ENCODE peak calls at places on chromosomes 4 and X, in ten cellular contexts. One of them, this sample, is unnamed.

GRCh38 chr4:1052231-1052671 is 40.8 kb downstream of the FGFRL1 start:
- DNase-seq in Karpas-422: no peak
- DNase-seq in neural crest cell: no peak
- DNase-seq in activated T-cell treated with anti-CD3 and anti-CD28 coated beads, Interleukin-2, amount 50 U/mL, for 48 hours: peak; percentile 13
- DNase-seq in tibial artery: no peak
- DNase-seq in iPS-NIHi11: no peak
- DNase-seq in transverse colon: no peak
- DNase-seq in GM10248: no peak
- DNase-seq in spleen: peak; percentile 63
- DNase-seq in BE2C: no peak
- DNase-seq in this sample: no peak

GRCh38 chr4:169968999-169969398 is 57.2 kb downstream of the MFAP3L start:
- DNase-seq in neural crest cell: no peak
- DNase-seq in tibial artery: no peak
- DNase-seq in transverse colon: no peak
- DNase-seq in activated T-cell treated with anti-CD3 and anti-CD28 coated beads, Interleukin-2, amount 50 U/mL, for 48 hours: no peak
- DNase-seq in GM10248: no peak
- DNase-seq in Karpas-422: no peak
- DNase-seq in spleen: no peak
- DNase-seq in BE2C: no peak
- DNase-seq in iPS-NIHi11: no peak
- DNase-seq in this sample: no peak

GRCh38 chrX:144586756-144587155 is 660.5 kb upstream of the SPANXN1 start:
- DNase-seq in neural crest cell: no peak
- DNase-seq in activated T-cell treated with anti-CD3 and anti-CD28 coated beads, Interleukin-2, amount 50 U/mL, for 48 hours: no peak
- DNase-seq in Karpas-422: no peak
- DNase-seq in GM10248: no peak
- DNase-seq in transverse colon: no peak
- DNase-seq in spleen: peak; percentile 36
- DNase-seq in tibial artery: no peak
- DNase-seq in iPS-NIHi11: no peak
- DNase-seq in BE2C: no peak
- DNase-seq in this sample: no peak

GRCh38 chr4:165204462-165204830 is 2.9 kb upstream of the KLHL2 start:
- DNase-seq in tibial artery: no peak
- DNase-seq in iPS-NIHi11: no peak
- DNase-seq in Karpas-422: no peak
- DNase-seq in transverse colon: no peak
- DNase-seq in spleen: no peak
- DNase-seq in neural crest cell: no peak
- DNase-seq in activated T-cell treated with anti-CD3 and anti-CD28 coated beads, Interleukin-2, amount 50 U/mL, for 48 hours: no peak
- DNase-seq in BE2C: no peak
- DNase-seq in GM10248: peak; percentile 21
- DNase-seq in this sample: no peak

GRCh38 chr4:8266508-8266907 is 3.0 kb upstream of the HTRA3 start:
- DNase-seq in neural crest cell: no peak
- DNase-seq in activated T-cell treated with anti-CD3 and anti-CD28 coated beads, Interleukin-2, amount 50 U/mL, for 48 hours: no peak
- DNase-seq in iPS-NIHi11: no peak
- DNase-seq in Karpas-422: no peak
- DNase-seq in GM10248: no peak
- DNase-seq in spleen: no peak
- DNase-seq in transverse colon: no peak
- DNase-seq in BE2C: no peak
- DNase-seq in tibial artery: no peak
- DNase-seq in this sample: no peak

GRCh38 chrX:135086197-135086854 is 34.0 kb downstream of the ETDB start:
- DNase-seq in spleen: no peak
- DNase-seq in transverse colon: peak; percentile 22
- DNase-seq in neural crest cell: no peak
- DNase-seq in tibial artery: no peak
- DNase-seq in Karpas-422: peak; percentile 88
- DNase-seq in iPS-NIHi11: peak; percentile 49
- DNase-seq in GM10248: peak; percentile 38
- DNase-seq in activated T-cell treated with anti-CD3 and anti-CD28 coated beads, Interleukin-2, amount 50 U/mL, for 48 hours: no peak
- DNase-seq in BE2C: no peak
- DNase-seq in this sample: peak; percentile 65

GRCh38 chr4:14592950-14593349 is 409.3 kb upstream of the CPEB2 start:
- DNase-seq in Karpas-422: no peak
- DNase-seq in spleen: no peak
- DNase-seq in BE2C: no peak
- DNase-seq in GM10248: no peak
- DNase-seq in neural crest cell: no peak
- DNase-seq in tibial artery: no peak
- DNase-seq in iPS-NIHi11: no peak
- DNase-seq in transverse colon: no peak
- DNase-seq in activated T-cell treated with anti-CD3 and anti-CD28 coated beads, Interleukin-2, amount 50 U/mL, for 48 hours: no peak
- DNase-seq in this sample: no peak

GRCh38 chr4:92264163-92264562 is 39.6 kb upstream of the GRID2 start:
- DNase-seq in spleen: no peak
- DNase-seq in BE2C: no peak
- DNase-seq in transverse colon: no peak
- DNase-seq in iPS-NIHi11: no peak
- DNase-seq in GM10248: no peak
- DNase-seq in Karpas-422: no peak
- DNase-seq in tibial artery: no peak
- DNase-seq in activated T-cell treated with anti-CD3 and anti-CD28 coated beads, Interleukin-2, amount 50 U/mL, for 48 hours: no peak
- DNase-seq in neural crest cell: no peak
- DNase-seq in this sample: no peak

GRCh38 chr4:55547918-55548317 is 1.2 kb upstream of the CLOCK start:
- DNase-seq in spleen: no peak
- DNase-seq in GM10248: no peak
- DNase-seq in transverse colon: no peak
- DNase-seq in Karpas-422: no peak
- DNase-seq in iPS-NIHi11: no peak
- DNase-seq in activated T-cell treated with anti-CD3 and anti-CD28 coated beads, Interleukin-2, amount 50 U/mL, for 48 hours: no peak
- DNase-seq in tibial artery: no peak
- DNase-seq in BE2C: no peak
- DNase-seq in neural crest cell: no peak
- DNase-seq in this sample: no peak

GRCh38 chrX:100695991-100696390 is 35.9 kb downstream of the SYTL4 start:
- DNase-seq in Karpas-422: no peak
- DNase-seq in neural crest cell: no peak
- DNase-seq in BE2C: no peak
- DNase-seq in transverse colon: no peak
- DNase-seq in spleen: no peak
- DNase-seq in activated T-cell treated with anti-CD3 and anti-CD28 coated beads, Interleukin-2, amount 50 U/mL, for 48 hours: no peak
- DNase-seq in iPS-NIHi11: no peak
- DNase-seq in tibial artery: no peak
- DNase-seq in GM10248: no peak
- DNase-seq in this sample: no peak

GRCh38 chrX:43644124-43644701 is 11.9 kb upstream of the MAOA start:
- DNase-seq in tibial artery: no peak
- DNase-seq in spleen: no peak
- DNase-seq in iPS-NIHi11: no peak
- DNase-seq in BE2C: no peak
- DNase-seq in transverse colon: no peak
- DNase-seq in GM10248: no peak
- DNase-seq in activated T-cell treated with anti-CD3 and anti-CD28 coated beads, Interleukin-2, amount 50 U/mL, for 48 hours: no peak
- DNase-seq in neural crest cell: no peak
- DNase-seq in Karpas-422: no peak
- DNase-seq in this sample: no peak

GRCh38 chrX:46628406-46629371 is 55.1 kb downstream of the CHST7 start:
- DNase-seq in transverse colon: peak; percentile 16
- DNase-seq in spleen: no peak
- DNase-seq in neural crest cell: no peak
- DNase-seq in iPS-NIHi11: no peak
- DNase-seq in Karpas-422: no peak
- DNase-seq in tibial artery: peak; percentile 80
- DNase-seq in BE2C: no peak
- DNase-seq in GM10248: peak; percentile 46
- DNase-seq in activated T-cell treated with anti-CD3 and anti-CD28 coated beads, Interleukin-2, amount 50 U/mL, for 48 hours: peak; percentile 29
- DNase-seq in this sample: no peak

GRCh38 chrX:80513620-80514019 is 93.4 kb downstream of the TENT5D start:
- DNase-seq in Karpas-422: no peak
- DNase-seq in BE2C: no peak
- DNase-seq in iPS-NIHi11: no peak
- DNase-seq in GM10248: no peak
- DNase-seq in activated T-cell treated with anti-CD3 and anti-CD28 coated beads, Interleukin-2, amount 50 U/mL, for 48 hours: no peak
- DNase-seq in tibial artery: no peak
- DNase-seq in transverse colon: no peak
- DNase-seq in neural crest cell: no peak
- DNase-seq in spleen: no peak
- DNase-seq in this sample: no peak

GRCh38 chr4:172142331-172142738 is 329.1 kb downstream of the GALNTL6 start:
- DNase-seq in activated T-cell treated with anti-CD3 and anti-CD28 coated beads, Interleukin-2, amount 50 U/mL, for 48 hours: no peak
- DNase-seq in GM10248: no peak
- DNase-seq in Karpas-422: no peak
- DNase-seq in neural crest cell: no peak
- DNase-seq in transverse colon: no peak
- DNase-seq in BE2C: no peak
- DNase-seq in spleen: no peak
- DNase-seq in iPS-NIHi11: no peak
- DNase-seq in tibial artery: no peak
- DNase-seq in this sample: no peak

GRCh38 chr4:75484195-75484594 is 30.0 kb downstream of the RCHY1 start:
- DNase-seq in neural crest cell: no peak
- DNase-seq in tibial artery: no peak
- DNase-seq in spleen: no peak
- DNase-seq in iPS-NIHi11: no peak
- DNase-seq in activated T-cell treated with anti-CD3 and anti-CD28 coated beads, Interleukin-2, amount 50 U/mL, for 48 hours: no peak
- DNase-seq in GM10248: no peak
- DNase-seq in Karpas-422: no peak
- DNase-seq in BE2C: no peak
- DNase-seq in transverse colon: no peak
- DNase-seq in this sample: no peak

GRCh38 chr4:91611786-91612185 is 692.0 kb upstream of the GRID2 start:
- DNase-seq in tibial artery: no peak
- DNase-seq in iPS-NIHi11: no peak
- DNase-seq in activated T-cell treated with anti-CD3 and anti-CD28 coated beads, Interleukin-2, amount 50 U/mL, for 48 hours: no peak
- DNase-seq in transverse colon: no peak
- DNase-seq in neural crest cell: no peak
- DNase-seq in Karpas-422: no peak
- DNase-seq in GM10248: no peak
- DNase-seq in BE2C: no peak
- DNase-seq in spleen: no peak
- DNase-seq in this sample: no peak

GRCh38 chr4:138192113-138192512 is 50.0 kb downstream of the SLC7A11 start:
- DNase-seq in activated T-cell treated with anti-CD3 and anti-CD28 coated beads, Interleukin-2, amount 50 U/mL, for 48 hours: no peak
- DNase-seq in BE2C: no peak
- DNase-seq in GM10248: no peak
- DNase-seq in neural crest cell: no peak
- DNase-seq in iPS-NIHi11: no peak
- DNase-seq in tibial artery: no peak
- DNase-seq in transverse colon: no peak
- DNase-seq in Karpas-422: no peak
- DNase-seq in spleen: no peak
- DNase-seq in this sample: no peak

GRCh38 chr4:39302901-39303300 is 63.3 kb downstream of the RFC1 start:
- DNase-seq in tibial artery: no peak
- DNase-seq in spleen: no peak
- DNase-seq in Karpas-422: no peak
- DNase-seq in BE2C: no peak
- DNase-seq in transverse colon: no peak
- DNase-seq in neural crest cell: no peak
- DNase-seq in activated T-cell treated with anti-CD3 and anti-CD28 coated beads, Interleukin-2, amount 50 U/mL, for 48 hours: no peak
- DNase-seq in GM10248: no peak
- DNase-seq in iPS-NIHi11: no peak
- DNase-seq in this sample: no peak

GRCh38 chr4:54971474-54971950 is 153.9 kb downstream of the KDR start:
- DNase-seq in activated T-cell treated with anti-CD3 and anti-CD28 coated beads, Interleukin-2, amount 50 U/mL, for 48 hours: no peak
- DNase-seq in transverse colon: no peak
- DNase-seq in tibial artery: no peak
- DNase-seq in neural crest cell: no peak
- DNase-seq in Karpas-422: peak; percentile 82
- DNase-seq in BE2C: no peak
- DNase-seq in iPS-NIHi11: peak; percentile 62
- DNase-seq in GM10248: peak; percentile 15
- DNase-seq in spleen: no peak
- DNase-seq in this sample: peak; percentile 49

GRCh38 chr4:1837069-1837468 is 18.9 kb downstream of the LETM1 start:
- DNase-seq in iPS-NIHi11: no peak
- DNase-seq in spleen: no peak
- DNase-seq in GM10248: no peak
- DNase-seq in activated T-cell treated with anti-CD3 and anti-CD28 coated beads, Interleukin-2, amount 50 U/mL, for 48 hours: no peak
- DNase-seq in tibial artery: no peak
- DNase-seq in neural crest cell: no peak
- DNase-seq in transverse colon: no peak
- DNase-seq in BE2C: no peak
- DNase-seq in Karpas-422: no peak
- DNase-seq in this sample: no peak

GRCh38 chr4:26178874-26179273 is 141.9 kb upstream of the RBPJ start:
- DNase-seq in iPS-NIHi11: no peak
- DNase-seq in activated T-cell treated with anti-CD3 and anti-CD28 coated beads, Interleukin-2, amount 50 U/mL, for 48 hours: no peak
- DNase-seq in BE2C: no peak
- DNase-seq in transverse colon: peak; percentile 28
- DNase-seq in spleen: no peak
- DNase-seq in tibial artery: peak; percentile 67
- DNase-seq in Karpas-422: peak; percentile 32
- DNase-seq in neural crest cell: no peak
- DNase-seq in GM10248: no peak
- DNase-seq in this sample: no peak

GRCh38 chr4:48121180-48121579 is 12.9 kb downstream of the TXK start:
- DNase-seq in BE2C: no peak
- DNase-seq in iPS-NIHi11: no peak
- DNase-seq in spleen: no peak
- DNase-seq in tibial artery: no peak
- DNase-seq in GM10248: no peak
- DNase-seq in activated T-cell treated with anti-CD3 and anti-CD28 coated beads, Interleukin-2, amount 50 U/mL, for 48 hours: no peak
- DNase-seq in Karpas-422: no peak
- DNase-seq in transverse colon: no peak
- DNase-seq in neural crest cell: no peak
- DNase-seq in this sample: no peak

GRCh38 chr4:170025523-170026252 is 507 bp downstream of the MFAP3L start:
- DNase-seq in neural crest cell: peak; percentile 3
- DNase-seq in transverse colon: peak; percentile 11
- DNase-seq in activated T-cell treated with anti-CD3 and anti-CD28 coated beads, Interleukin-2, amount 50 U/mL, for 48 hours: peak; percentile 20
- DNase-seq in GM10248: no peak
- DNase-seq in Karpas-422: no peak
- DNase-seq in spleen: no peak
- DNase-seq in iPS-NIHi11: no peak
- DNase-seq in BE2C: no peak
- DNase-seq in tibial artery: no peak
- DNase-seq in this sample: no peak

GRCh38 chr4:107035711-107036601 is at the start of gene DKK2:
- DNase-seq in spleen: peak; percentile 73
- DNase-seq in iPS-NIHi11: peak; percentile 37
- DNase-seq in neural crest cell: peak; percentile 13
- DNase-seq in transverse colon: peak; percentile 10
- DNase-seq in GM10248: peak; percentile 35
- DNase-seq in Karpas-422: no peak
- DNase-seq in tibial artery: peak; percentile 29
- DNase-seq in BE2C: peak; percentile 33
- DNase-seq in activated T-cell treated with anti-CD3 and anti-CD28 coated beads, Interleukin-2, amount 50 U/mL, for 48 hours: peak; percentile 19
- DNase-seq in this sample: peak; percentile 1

GRCh38 chr4:19807505-19807904 is 444.2 kb upstream of the SLIT2 start:
- DNase-seq in iPS-NIHi11: peak; percentile 10
- DNase-seq in neural crest cell: no peak
- DNase-seq in tibial artery: no peak
- DNase-seq in GM10248: no peak
- DNase-seq in activated T-cell treated with anti-CD3 and anti-CD28 coated beads, Interleukin-2, amount 50 U/mL, for 48 hours: no peak
- DNase-seq in spleen: no peak
- DNase-seq in transverse colon: no peak
- DNase-seq in BE2C: no peak
- DNase-seq in Karpas-422: no peak
- DNase-seq in this sample: no peak

GRCh38 chr4:182169987-182170386 is 73.2 kb upstream of the TENM3 start:
- DNase-seq in Karpas-422: no peak
- DNase-seq in BE2C: no peak
- DNase-seq in spleen: no peak
- DNase-seq in activated T-cell treated with anti-CD3 and anti-CD28 coated beads, Interleukin-2, amount 50 U/mL, for 48 hours: no peak
- DNase-seq in tibial artery: no peak
- DNase-seq in iPS-NIHi11: no peak
- DNase-seq in transverse colon: no peak
- DNase-seq in neural crest cell: no peak
- DNase-seq in GM10248: no peak
- DNase-seq in this sample: no peak

GRCh38 chr4:104138154-104138553 is 356.5 kb downstream of the CXXC4 start:
- DNase-seq in spleen: no peak
- DNase-seq in neural crest cell: no peak
- DNase-seq in activated T-cell treated with anti-CD3 and anti-CD28 coated beads, Interleukin-2, amount 50 U/mL, for 48 hours: no peak
- DNase-seq in BE2C: no peak
- DNase-seq in Karpas-422: no peak
- DNase-seq in tibial artery: no peak
- DNase-seq in iPS-NIHi11: no peak
- DNase-seq in GM10248: no peak
- DNase-seq in transverse colon: no peak
- DNase-seq in this sample: no peak

GRCh38 chr4:85420831-85421230 is 54.1 kb upstream of the ARHGAP24 start:
- DNase-seq in activated T-cell treated with anti-CD3 and anti-CD28 coated beads, Interleukin-2, amount 50 U/mL, for 48 hours: no peak
- DNase-seq in spleen: no peak
- DNase-seq in iPS-NIHi11: no peak
- DNase-seq in GM10248: no peak
- DNase-seq in BE2C: no peak
- DNase-seq in neural crest cell: no peak
- DNase-seq in transverse colon: no peak
- DNase-seq in Karpas-422: no peak
- DNase-seq in tibial artery: no peak
- DNase-seq in this sample: no peak

This sample was measured in small intestine.